ENCODE peak calls at places on chromosomes 5 and 9, in seven cellular contexts. H is psoas muscle, C is H1, P is spleen, W is A549, U is GM12878, D is right cardiac atrium. B is an unnamed sample.

GRCh38 chr5:103973669-103974068 is 411.1 kb upstream of the NUDT12 start:
- DNase-seq in H (no peak), C (no peak), P (no peak), W (peak; percentile 9), U (no peak), D (no peak), B (no peak)

GRCh38 chr9:70567511-70567910 is 153.1 kb upstream of the KLF9 start:
- DNase-seq in H (no peak), C (no peak), P (no peak), W (no peak), U (no peak), D (no peak), B (no peak)

GRCh38 chr9:130018260-130018659 is 24.7 kb downstream of the FNBP1 start:
- DNase-seq in H (no peak), C (no peak), P (no peak), W (no peak), U (no peak), D (no peak), B (no peak)

GRCh38 chr9:92147030-92147853 is 32.0 kb upstream of the SPTLC1 start:
- DNase-seq in H (peak; percentile 65), C (no peak), P (no peak), W (peak; percentile 85), U (no peak), D (no peak), B (no peak)

GRCh38 chr9:86175743-86176456 is 76.5 kb upstream of the GOLM1 start:
- DNase-seq in H (no peak), C (no peak), P (no peak), W (no peak), U (no peak), D (no peak), B (no peak)

GRCh38 chr9:133580416-133580738 is 28.8 kb downstream of the FAM163B start:
- DNase-seq in H (no peak), C (no peak), P (no peak), W (no peak), U (no peak), D (no peak), B (no peak)

GRCh38 chr9:105706156-105706555 is 11.8 kb downstream of the TMEM38B start:
- DNase-seq in H (no peak), C (no peak), P (no peak), W (no peak), U (no peak), D (peak; percentile 57), B (no peak)

GRCh38 chr5:173646684-173647083 is 30.2 kb upstream of the BOD1 start:
- DNase-seq in H (no peak), C (no peak), P (no peak), W (no peak), U (no peak), D (no peak), B (no peak)

GRCh38 chr5:65508978-65509377 is 27.3 kb upstream of the ADAMTS6 start:
- DNase-seq in H (no peak), C (no peak), P (no peak), W (no peak), U (no peak), D (no peak), B (no peak)

GRCh38 chr5:52778784-52779183 is 8.9 kb upstream of the ITGA1 start:
- DNase-seq in H (no peak), C (no peak), P (no peak), W (no peak), U (no peak), D (no peak), B (no peak)

GRCh38 chr5:180785794-180786221 is 16.8 kb downstream of the MGAT1 start:
- DNase-seq in H (peak; percentile 42), C (peak; percentile 80), P (peak; percentile 58), W (no peak), U (no peak), D (peak; percentile 61), B (no peak)

GRCh38 chr5:113330533-113331200 is 104.1 kb downstream of the TSSK1B start:
- DNase-seq in H (peak; percentile 49), C (no peak), P (no peak), W (peak; percentile 20), U (no peak), D (peak; percentile 57), B (no peak)

GRCh38 chr5:144368556-144368955 is 197.9 kb downstream of the KCTD16 start:
- DNase-seq in H (no peak), C (no peak), P (no peak), W (no peak), U (no peak), D (no peak), B (no peak)

GRCh38 chr5:151585970-151586369 is 5.2 kb downstream of the FAT2 start:
- DNase-seq in H (peak; percentile 66), C (no peak), P (no peak), W (no peak), U (no peak), D (no peak), B (no peak)

GRCh38 chr9:86771391-86771790 is 175.9 kb downstream of the GAS1 start:
- DNase-seq in H (no peak), C (no peak), P (no peak), W (no peak), U (no peak), D (no peak), B (no peak)

GRCh38 chr5:142011572-142012185 is 1.1 kb downstream of the GNPDA1 start:
- DNase-seq in H (no peak), C (no peak), P (no peak), W (no peak), U (no peak), D (no peak), B (no peak)

GRCh38 chr9:124820606-124821246 is 32.5 kb upstream of the WDR38 start:
- DNase-seq in H (no peak), C (no peak), P (no peak), W (no peak), U (no peak), D (no peak), B (no peak)

GRCh38 chr5:32013658-32014057 is 160.5 kb downstream of the GOLPH3 start:
- DNase-seq in H (no peak), C (no peak), P (no peak), W (no peak), U (no peak), D (no peak), B (no peak)

GRCh38 chr5:57243286-57244137 is 69.7 kb downstream of the GPBP1 start:
- DNase-seq in H (no peak), C (no peak), P (no peak), W (no peak), U (no peak), D (no peak), B (peak; percentile 32)

GRCh38 chr9:83013261-83013610 is 49.7 kb downstream of the RASEF start:
- DNase-seq in H (no peak), C (no peak), P (no peak), W (peak; percentile 35), U (no peak), D (no peak), B (no peak)

GRCh38 chr5:134113572-134113907 is 941 bp upstream of the TCF7 start:
- DNase-seq in H (no peak), C (no peak), P (no peak), W (no peak), U (no peak), D (no peak), B (no peak)
- H3K4me3 ChIP-seq in H (peak overlapping the region; percentile 73), C (peak overlapping the region; percentile 62), P (peak overlapping the region; percentile 70), W (peak overlapping the region; percentile 82), U (peak overlapping the region; percentile 77), D (peak overlapping the region; percentile 87), B (peak overlapping the region; percentile 52)

GRCh38 chr5:72179816-72180440 is 72.7 kb downstream of the MAP1B start:
- DNase-seq in H (no peak), C (no peak), P (no peak), W (no peak), U (no peak), D (no peak), B (no peak)

GRCh38 chr5:72180925-72181324 is 73.7 kb downstream of the MAP1B start:
- DNase-seq in H (no peak), C (no peak), P (no peak), W (no peak), U (no peak), D (no peak), B (no peak)

GRCh38 chr5:72183231-72183630 is 76.0 kb downstream of the MAP1B start:
- DNase-seq in H (no peak), C (no peak), P (no peak), W (no peak), U (no peak), D (no peak), B (no peak)

GRCh38 chr5:72177538-72177937 is 70.3 kb downstream of the MAP1B start:
- DNase-seq in H (no peak), C (no peak), P (no peak), W (no peak), U (no peak), D (no peak), B (no peak)

GRCh38 chr5:72178910-72179815 is 71.9 kb downstream of the MAP1B start:
- DNase-seq in H (peak; percentile 70), C (no peak), P (no peak), W (peak; percentile 52), U (no peak), D (peak; percentile 83), B (peak; percentile 27)
- H3K4me3 ChIP-seq in H (peak overlapping the region; percentile 28), C (no peak overlapping the region), P (no peak overlapping the region), W (no peak overlapping the region), U (no peak overlapping the region), D (peak overlapping the region; percentile 17), B (no peak overlapping the region)

DNA sequence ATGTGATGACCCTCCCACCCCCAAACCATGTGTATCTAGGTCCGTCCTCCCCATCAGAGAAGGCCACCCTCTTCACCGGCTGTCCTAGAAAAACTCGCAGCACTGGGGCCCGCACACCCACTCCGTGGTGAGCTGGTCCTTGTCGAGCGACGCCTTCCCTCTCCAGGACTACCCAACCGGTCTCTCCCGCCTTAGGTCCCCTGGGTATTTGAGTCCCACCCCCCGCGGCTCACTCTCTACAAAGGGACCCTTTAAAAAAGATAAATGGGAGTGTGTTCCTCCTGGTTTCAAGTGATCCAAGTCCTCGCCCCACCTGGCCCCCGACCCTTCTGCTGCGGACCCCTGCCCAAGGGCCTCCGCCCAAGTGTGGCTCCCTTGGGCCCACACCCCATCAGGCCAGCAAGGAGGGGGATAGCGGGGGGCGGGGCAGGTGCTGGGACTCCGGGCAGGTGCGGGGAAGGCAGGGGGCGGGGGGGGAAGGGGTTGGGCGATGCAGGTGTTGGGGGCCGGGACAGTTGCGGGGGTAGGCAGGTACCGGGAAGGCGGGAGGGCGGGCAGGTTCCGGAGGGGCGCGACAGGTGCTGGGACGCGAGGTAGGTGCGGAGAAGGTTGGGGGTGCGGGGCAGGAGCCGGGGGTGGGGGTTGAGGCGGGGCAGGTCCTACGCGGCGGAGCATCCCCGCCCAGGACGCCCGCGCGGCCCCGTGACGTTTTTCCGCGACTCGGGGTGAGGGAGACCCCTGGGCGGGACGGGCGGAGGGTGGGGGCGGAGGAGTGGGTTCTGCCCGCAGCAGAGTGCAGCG is 941 bp upstream of the ARRDC1 start:
- DNase-seq in H (no peak), C (no peak), P (no peak), W (no peak), U (no peak), D (peak; percentile 65), B (no peak)
- H3K4me3 ChIP-seq in H (peak overlapping the region; percentile 68), C (peak overlapping the region; percentile 21), P (peak overlapping the region; percentile 92), W (peak overlapping the region; percentile 76), U (no peak overlapping the region), D (peak overlapping the region; percentile 97), B (peak overlapping the region; percentile 49)

DNA sequence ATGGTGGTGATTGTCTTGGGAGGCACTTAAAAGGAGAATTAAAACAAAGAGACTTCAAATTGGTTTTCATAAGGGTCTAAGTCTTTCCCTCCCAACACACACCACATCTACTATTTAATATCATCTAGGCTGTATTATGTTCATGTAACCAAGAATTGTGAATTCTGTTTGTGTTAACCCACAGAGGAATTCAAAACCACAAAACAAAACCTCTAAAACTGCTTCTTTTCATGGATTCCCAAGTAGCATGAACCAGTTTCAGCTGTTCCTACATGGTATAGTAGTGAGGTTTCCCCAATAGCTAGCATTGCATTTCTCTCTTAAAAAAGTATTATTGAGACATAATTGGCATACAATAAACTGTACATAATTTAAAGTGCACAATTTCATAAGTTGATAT is 283.8 kb downstream of the CD180 start:
- DNase-seq in H (no peak), C (no peak), P (no peak), W (no peak), U (no peak), D (no peak), B (no peak)
- H3K4me3 ChIP-seq in H (no peak overlapping the region), C (no peak overlapping the region), P (no peak overlapping the region), W (no peak overlapping the region), U (no peak overlapping the region), D (no peak overlapping the region), B (no peak overlapping the region)